ENCODE peak calls at places on chromosomes 3 and 15, in ten cellular contexts. G is astrocyte of the hippocampus; C is T follicular helper cell; P is stimulated activated naive CD4-positive, alpha-beta T cell; Q is endothelial cell of umbilical vein; O is cardiac muscle cell; D is NCI-H187 treated with DMSO at 0.1 percent for 48 hours; V is stimulated activated CD8-positive, alpha-beta memory T cell treated with anti-CD3 and anti-CD28 coated beads, Interleukin-12 subunit alpha, Interleukin-12 subunit beta, amount 100 ng/mL, for 4 hours; W is foreskin keratinocyte; R is GM19239. X is an unnamed sample.
A peak's percentile ranks its signal among the peaks of the same experiment; 100 is the strongest.

GRCh38 chr3:81666502-81667121 is 94.8 kb downstream of the GBE1 start:
- DNase-seq in G (peak; percentile 37), C (no peak), P (no peak), Q (peak; percentile 60), O (peak; percentile 21), D (no peak), V (no peak), W (no peak), R (no peak), X (no peak)

GRCh38 chr3:170320471-170321121 is 36.9 kb upstream of the SKIL start:
- DNase-seq in G (no peak), C (no peak), P (no peak), Q (peak; percentile 82), O (no peak), D (no peak), V (no peak), W (no peak), R (no peak), X (no peak)

GRCh38 chr3:164418426-164418825 is 659.9 kb downstream of the SI start:
- DNase-seq in G (no peak), C (no peak), P (no peak), Q (no peak), O (peak; percentile 42), D (peak; percentile 89), V (no peak), W (no peak), R (no peak), X (peak; percentile 97)

GRCh38 chr3:173893066-173893465 is 495.5 kb downstream of the NLGN1 start:
- DNase-seq in G (peak; percentile 79), C (no peak), P (no peak), Q (peak; percentile 20), O (no peak), D (no peak), V (no peak), W (peak; percentile 12), R (no peak), X (peak; percentile 17)

GRCh38 chr15:44735482-44736260 is 657 bp upstream of the TRIM69 start:
- DNase-seq in G (no peak), C (no peak), P (no peak), Q (no peak), O (no peak), D (no peak), V (no peak), W (no peak), R (no peak), X (no peak)

GRCh38 chr3:42061711-42062408 is 29.3 kb upstream of the TRAK1 start:
- DNase-seq in G (peak; percentile 86), C (no peak), P (no peak), Q (peak; percentile 90), O (peak; percentile 24), D (no peak), V (no peak), W (peak; percentile 92), R (no peak), X (no peak)

GRCh38 chr15:39243396-39243795 is 337.5 kb upstream of the THBS1 start:
- DNase-seq in G (peak; percentile 66), C (no peak), P (no peak), Q (no peak), O (no peak), D (no peak), V (no peak), W (no peak), R (no peak), X (no peak)

GRCh38 chr3:89373459-89373858 is 266.0 kb downstream of the EPHA3 start:
- DNase-seq in G (no peak), C (no peak), P (no peak), Q (no peak), O (peak; percentile 12), D (no peak), V (no peak), W (no peak), R (no peak), X (no peak)

GRCh38 chr3:8575364-8576104 is 69.1 kb downstream of the SSUH2 start:
- DNase-seq in G (peak; percentile 60), C (no peak), P (no peak), Q (peak; percentile 29), O (no peak), D (no peak), V (no peak), W (no peak), R (no peak), X (no peak)

GRCh38 chr3:194843543-194843942 is 157.9 kb downstream of the FAM43A start:
- DNase-seq in G (no peak), C (no peak), P (no peak), Q (no peak), O (no peak), D (no peak), V (no peak), W (no peak), R (no peak), X (no peak)

GRCh38 chr3:1693145-1693544 is 405.5 kb upstream of the CNTN4 start:
- DNase-seq in G (no peak), C (no peak), P (no peak), Q (no peak), O (no peak), D (no peak), V (no peak), W (no peak), R (no peak), X (no peak)

GRCh38 chr3:97882975-97883598 is 61.3 kb downstream of the CRYBG3 start:
- DNase-seq in G (peak; percentile 75), C (no peak), P (no peak), Q (peak; percentile 74), O (no peak), D (no peak), V (no peak), W (peak; percentile 56), R (no peak), X (no peak)

GRCh38 chr3:173538410-173538809 is 140.9 kb downstream of the NLGN1 start:
- DNase-seq in G (no peak), C (no peak), P (no peak), Q (no peak), O (no peak), D (no peak), V (no peak), W (no peak), R (no peak), X (no peak)

GRCh38 chr3:46852839-46853355 is 10.3 kb downstream of the MYL3 start:
- DNase-seq in G (no peak), C (no peak), P (no peak), Q (no peak), O (no peak), D (no peak), V (no peak), W (no peak), R (no peak), X (no peak)

GRCh38 chr15:89825264-89825940 is 10.8 kb upstream of the ANPEP start:
- DNase-seq in G (no peak), C (no peak), P (no peak), Q (no peak), O (no peak), D (no peak), V (no peak), W (no peak), R (no peak), X (no peak)

GRCh38 chr15:57537072-57537471 is 54.6 kb upstream of the MYZAP start:
- DNase-seq in G (peak; percentile 92), C (no peak), P (no peak), Q (peak; percentile 70), O (no peak), D (no peak), V (no peak), W (no peak), R (no peak), X (peak; percentile 77)

GRCh38 chr3:130379274-130379673 is 33.8 kb downstream of the COL6A5 start:
- DNase-seq in G (no peak), C (no peak), P (no peak), Q (no peak), O (no peak), D (no peak), V (no peak), W (no peak), R (no peak), X (no peak)

GRCh38 chr3:187318819-187319616 is 27.5 kb upstream of the MASP1 start:
- DNase-seq in G (peak; percentile 74), C (peak; percentile 10), P (peak; percentile 1), Q (peak; percentile 60), O (peak; percentile 69), D (no peak), V (no peak), W (no peak), R (peak; percentile 19), X (peak; percentile 40)

GRCh38 chr3:12335421-12335820 is 46.6 kb downstream of the PPARG start:
- DNase-seq in G (no peak), C (no peak), P (no peak), Q (no peak), O (no peak), D (no peak), V (no peak), W (no peak), R (no peak), X (no peak)

GRCh38 chr3:124781706-124782376 is 51.6 kb downstream of the UMPS start:
- DNase-seq in G (no peak), C (no peak), P (no peak), Q (no peak), O (no peak), D (no peak), V (no peak), W (no peak), R (no peak), X (no peak)

GRCh38 chr3:146431240-146431639 is 38.1 kb downstream of the PLSCR2 start:
- DNase-seq in G (peak; percentile 12), C (no peak), P (no peak), Q (no peak), O (no peak), D (no peak), V (no peak), W (no peak), R (no peak), X (no peak)

GRCh38 chr3:51967384-51968174 is at the start of gene PCBP4:
- DNase-seq in G (peak; percentile 80), C (peak; percentile 33), P (no peak), Q (peak; percentile 45), O (peak; percentile 89), D (no peak), V (no peak), W (no peak), R (peak; percentile 53), X (no peak)

GRCh38 chr15:71186267-71186666 is 71.0 kb downstream of the THSD4 start:
- DNase-seq in G (no peak), C (no peak), P (no peak), Q (no peak), O (peak; percentile 16), D (no peak), V (no peak), W (no peak), R (no peak), X (no peak)

GRCh38 chr3:133706033-133706432 is 40.2 kb upstream of the TF start:
- DNase-seq in G (no peak), C (no peak), P (no peak), Q (no peak), O (no peak), D (no peak), V (no peak), W (no peak), R (no peak), X (no peak)

GRCh38 chr15:85500060-85500708 is 119.8 kb downstream of the AKAP13 start:
- DNase-seq in G (no peak), C (no peak), P (no peak), Q (no peak), O (peak; percentile 23), D (no peak), V (no peak), W (no peak), R (no peak), X (no peak)

GRCh38 chr3:20039765-20040475 is at the start of gene KAT2B:
- DNase-seq in G (peak; percentile 90), C (peak; percentile 77), P (peak; percentile 69), Q (peak; percentile 79), O (peak; percentile 91), D (no peak), V (peak; percentile 75), W (no peak), R (peak; percentile 72), X (peak; percentile 12)

GRCh38 chr3:101829066-101829830 is 20.1 kb upstream of the NFKBIZ start:
- DNase-seq in G (peak; percentile 48), C (peak; percentile 20), P (peak; percentile 21), Q (no peak), O (no peak), D (no peak), V (no peak), W (no peak), R (no peak), X (no peak)

GRCh38 chr3:45191424-45191823 is 34.7 kb downstream of the TMEM158 start:
- DNase-seq in G (no peak), C (no peak), P (no peak), Q (no peak), O (no peak), D (no peak), V (no peak), W (no peak), R (no peak), X (no peak)